ENCODE peak calls at places on chromosomes 12 and 14, in five cellular contexts. Q is neuronal stem cell, L is IMR-90, P is mesendoderm, I is H9. U is an unnamed sample.

GRCh38 chr14:105492966-105493871 is 2.2 kb downstream of the TEDC1 start:
- DNase-seq in Q (no peak), L (no peak), P (no peak), I (peak), U (no peak)

GRCh38 chr14:100622708-100623485 is 35.7 kb upstream of the BEGAIN start:
- DNase-seq in Q (no peak), L (no peak), P (no peak), I (peak), U (no peak)

GRCh38 chr12:12811343-12811742 is 1.8 kb upstream of the DDX47 start:
- DNase-seq in Q (no peak), L (no peak), P (no peak), I (no peak), U (no peak)

GRCh38 chr12:104182621-104183378 is 32.8 kb upstream of the TXNRD1 start:
- DNase-seq in Q (no peak), L (no peak), P (no peak), I (no peak), U (no peak)

GRCh38 chr14:86237733-86238132 is 707.8 kb downstream of the FLRT2 start:
- DNase-seq in Q (no peak), L (no peak), P (peak), I (no peak), U (no peak)

GRCh38 chr12:58066296-58066695 is 124.9 kb downstream of the ATP23 start:
- DNase-seq in Q (no peak), L (no peak), P (no peak), I (no peak), U (no peak)

GRCh38 chr14:92783813-92784431 is 10.2 kb upstream of the GOLGA5 start:
- DNase-seq in Q (peak), L (peak), P (peak), I (no peak), U (no peak)

GRCh38 chr12:45130881-45131281 is 80.0 kb upstream of the DBX2 start:
- DNase-seq in Q (peak), L (peak), P (peak), I (peak), U (peak)

GRCh38 chr12:2813573-2814185 is 1.2 kb downstream of the ITFG2 start:
- DNase-seq in Q (no peak), L (peak), P (peak), I (peak), U (no peak)

GRCh38 chr14:70822706-70823185 is 13.4 kb upstream of the MAP3K9 start:
- DNase-seq in Q (peak), L (peak), P (peak), I (peak), U (peak)

GRCh38 chr12:116265361-116266128 is 11.9 kb downstream of the MED13L start:
- DNase-seq in Q (no peak), L (no peak), P (no peak), I (no peak), U (no peak)

GRCh38 chr14:62956413-62956812 is 88.8 kb downstream of the KCNH5 start:
- DNase-seq in Q (no peak), L (peak), P (no peak), I (no peak), U (no peak)

DNA sequence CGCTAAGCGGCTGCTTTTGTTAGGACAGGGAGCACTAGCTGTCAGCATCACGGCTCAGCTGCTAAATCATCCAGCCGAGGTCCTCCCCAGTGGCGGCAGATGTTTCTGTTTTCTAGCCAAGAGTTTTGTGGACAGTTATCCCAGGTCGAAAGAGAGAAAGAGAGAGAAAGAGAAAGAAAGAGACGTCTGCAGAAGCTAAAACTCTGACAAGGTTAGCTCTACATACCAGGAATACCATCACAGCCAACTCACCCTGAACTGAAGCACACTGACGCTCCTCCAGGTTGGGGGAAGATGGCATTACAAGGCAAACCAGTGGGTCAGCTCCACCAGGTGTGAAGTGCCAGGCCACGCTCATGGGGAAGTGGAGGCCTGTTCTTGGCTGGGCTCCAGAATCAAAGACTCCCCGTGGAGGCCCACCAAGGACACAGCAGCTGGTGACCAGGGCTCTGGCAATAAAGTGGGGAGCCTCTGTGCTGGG is 64.9 kb upstream of the DICER1 start:
- DNase-seq in Q (no peak), L (peak), P (peak), I (peak), U (no peak)
- H2BK15ac ChIP-seq in Q (no peak), L (no peak), P (no peak), I (no peak), U (no peak)

GRCh38 chr12:121241203-121241970 is 31.5 kb downstream of the P2RX4 start:
- DNase-seq in Q (no peak), L (no peak), P (no peak), I (no peak), U (no peak)

GRCh38 chr12:121246893-121247557 is 37.1 kb downstream of the P2RX4 start:
- DNase-seq in Q (no peak), L (no peak), P (no peak), I (no peak), U (no peak)

GRCh38 chr12:121248611-121249010 is 38.7 kb downstream of the P2RX4 start:
- DNase-seq in Q (no peak), L (no peak), P (no peak), I (no peak), U (no peak)

GRCh38 chr12:121245951-121246350 is 36.0 kb downstream of the P2RX4 start:
- DNase-seq in Q (no peak), L (no peak), P (no peak), I (no peak), U (no peak)

GRCh38 chr12:121245031-121245430 is 35.1 kb downstream of the P2RX4 start:
- DNase-seq in Q (no peak), L (no peak), P (no peak), I (no peak), U (no peak)
- H2BK15ac ChIP-seq in Q (no peak), L (no peak), P (no peak), I (no peak), U (no peak)

GRCh38 chr14:55126089-55126488 is 3.0 kb upstream of the LGALS3 start:
- DNase-seq in Q (no peak), L (no peak), P (no peak), I (no peak), U (no peak)
- H2BK15ac ChIP-seq in Q (no peak), L (no peak), P (no peak), I (no peak), U (no peak)

GRCh38 chr14:61673305-61673704 is 22.0 kb upstream of the HIF1A start:
- DNase-seq in Q (no peak), L (no peak), P (peak), I (no peak), U (no peak)
- H2BK15ac ChIP-seq in Q (no peak), L (no peak), P (no peak), I (no peak), U (no peak)

GRCh38 chr14:23284654-23285529 is 1.0 kb downstream of the HOMEZ start:
- DNase-seq in Q (no peak), L (peak), P (no peak), I (no peak), U (no peak)
- H2BK15ac ChIP-seq in Q (no peak), L (no peak), P (no peak), I (no peak), U (no peak)

DNA sequence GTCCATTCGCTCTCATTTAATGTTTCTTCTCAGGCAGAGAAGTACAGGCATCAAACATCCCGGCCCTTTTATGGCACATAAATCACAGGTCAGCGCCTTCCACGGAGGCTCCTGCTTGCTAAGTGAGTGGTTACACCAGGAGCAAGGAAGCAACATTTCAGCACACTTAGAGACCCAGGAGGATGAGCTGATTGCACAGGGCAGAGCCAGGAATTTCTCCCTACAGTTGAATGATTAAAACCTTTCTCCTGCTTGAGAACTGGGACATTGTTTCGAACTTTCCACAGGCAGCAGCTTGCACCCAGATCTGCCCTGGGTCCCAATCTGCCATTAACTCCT is 233.4 kb downstream of the SPTSSA start:
- DNase-seq in Q (no peak), L (no peak), P (no peak), I (no peak), U (no peak)
- H2BK15ac ChIP-seq in Q (no peak), L (no peak), P (no peak), I (no peak), U (no peak)

DNA sequence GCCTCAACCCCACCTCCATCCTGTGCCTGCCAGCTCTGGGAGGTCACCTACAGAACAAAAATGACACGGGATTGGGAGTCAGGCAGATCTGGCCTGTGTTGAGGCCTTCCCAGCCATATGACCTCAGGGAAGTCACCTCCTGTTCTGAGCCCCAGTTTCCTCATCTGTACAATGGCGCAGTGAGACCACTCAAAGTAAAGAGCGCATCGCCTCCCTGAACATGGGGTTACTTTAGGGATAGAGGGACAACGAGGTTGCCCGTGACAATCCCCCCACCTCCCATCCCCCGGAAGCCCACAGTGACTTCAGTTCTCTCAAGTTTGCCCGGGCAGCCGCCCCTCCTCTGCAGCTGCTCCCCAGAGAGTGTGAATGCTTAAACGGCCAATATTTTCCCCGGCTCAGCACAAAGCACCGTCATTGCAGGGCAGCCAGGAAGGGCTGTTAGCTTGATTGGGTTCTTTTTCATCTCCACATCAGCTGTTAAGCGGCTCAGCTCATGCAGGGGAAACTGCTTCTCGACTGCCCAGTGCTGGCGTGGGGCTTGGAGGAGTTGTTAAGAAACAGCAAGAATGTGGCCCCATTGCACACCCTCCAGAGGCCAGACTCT is 120.4 kb upstream of the NCOR2 start:
- DNase-seq in Q (no peak), L (no peak), P (no peak), I (no peak), U (no peak)
- H2BK15ac ChIP-seq in Q (no peak), L (peak), P (no peak), I (no peak), U (no peak)

GRCh38 chr12:30826276-30826675 is 71.5 kb upstream of the CAPRIN2 start:
- DNase-seq in Q (no peak), L (no peak), P (no peak), I (no peak), U (peak)

GRCh38 chr12:30828686-30829085 is 73.9 kb upstream of the CAPRIN2 start:
- DNase-seq in Q (no peak), L (no peak), P (no peak), I (peak), U (no peak)

GRCh38 chr12:30825341-30825740 is 70.6 kb upstream of the CAPRIN2 start:
- DNase-seq in Q (no peak), L (no peak), P (no peak), I (no peak), U (peak)

GRCh38 chr12:30829876-30830275 is 75.1 kb upstream of the CAPRIN2 start:
- DNase-seq in Q (no peak), L (no peak), P (no peak), I (peak), U (no peak)

GRCh38 chr12:30827406-30828055 is 72.8 kb upstream of the CAPRIN2 start:
- DNase-seq in Q (no peak), L (no peak), P (peak), I (peak), U (peak)
- H2BK15ac ChIP-seq in Q (no peak), L (no peak), P (no peak), I (no peak), U (no peak)

GRCh38 chr12:77493769-77494168 is 336.9 kb upstream of the NAV3 start:
- DNase-seq in Q (no peak), L (no peak), P (no peak), I (no peak), U (no peak)
- H2BK15ac ChIP-seq in Q (no peak), L (no peak), P (no peak), I (no peak), U (no peak)

GRCh38 chr14:98393527-98393926 is 878.5 kb downstream of the BCL11B start:
- DNase-seq in Q (no peak), L (no peak), P (no peak), I (no peak), U (no peak)
- H2BK15ac ChIP-seq in Q (no peak), L (no peak), P (no peak), I (no peak), U (no peak)